ENCODE peak calls at places on chromosomes 2 and 18, in seven cellular contexts. M, G, F, Z, Y, I and C are unnamed samples. For H3K9me3, the result is how much of the 10 kb centered on the place peaks cover.

GRCh38 chr18:43661570-43661969 is 384.3 kb upstream of the SYT4 start:
- DNase-seq in I (no peak), Y (no peak), G (no peak), M (no peak), F (no peak), Z (peak), C (no peak)

GRCh38 chr2:196516541-196516940 is 123.0 kb upstream of the CCDC150 start:
- DNase-seq in M (no peak), I (no peak), Y (no peak), F (no peak), G (no peak), Z (no peak), C (no peak)

GRCh38 chr2:229417176-229417575 is 146.1 kb upstream of the PID1 start:
- DNase-seq in M (no peak), G (peak), Z (no peak), F (no peak), Y (no peak), I (no peak), C (peak)

GRCh38 chr2:169077674-169078240 is 8.4 kb downstream of the DHRS9 start:
- DNase-seq in M (no peak), Y (no peak), Z (no peak), I (peak), F (no peak), G (no peak), C (no peak)

GRCh38 chr2:132670961-132671781 is 1.2 kb upstream of the LYPD1 start:
- DNase-seq in I (no peak), Z (peak), Y (no peak), G (no peak), M (no peak), F (no peak), C (no peak)

GRCh38 chr2:219460424-219460926 is 25.8 kb downstream of the SPEG start:
- DNase-seq in Z (peak), F (no peak), G (peak), I (peak), M (peak), Y (no peak), C (peak)

GRCh38 chr18:37481058-37481457 is 84.5 kb downstream of the CELF4 start:
- DNase-seq in Y (no peak), F (no peak), I (no peak), Z (no peak), M (no peak), G (no peak), C (no peak)

GRCh38 chr18:74284501-74285004 is 7.2 kb downstream of the CYB5A start:
- DNase-seq in F (no peak), M (no peak), Z (no peak), I (no peak), G (no peak), Y (no peak), C (no peak)

DNA sequence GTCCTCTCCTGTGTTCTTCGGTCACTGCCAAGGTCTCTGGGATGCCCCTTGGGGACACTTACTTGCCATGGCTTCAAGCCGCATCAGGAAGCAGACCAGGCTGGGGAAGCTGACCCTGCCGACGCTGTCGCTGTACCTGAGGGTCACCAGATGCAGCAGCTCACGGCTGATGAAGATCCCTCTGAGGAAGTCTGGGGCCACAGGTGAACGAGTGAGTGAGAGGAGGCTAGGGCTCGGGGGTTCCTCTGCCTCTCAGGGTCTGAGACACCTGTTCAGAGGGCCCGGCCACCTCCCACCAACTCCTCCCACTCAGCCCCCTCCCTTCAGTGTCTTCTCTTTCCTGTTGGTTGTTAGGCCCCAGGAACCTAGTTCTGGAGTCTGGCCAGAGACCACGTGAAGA is 74.9 kb downstream of the CAPN13 start:
- DNase-seq in Y (peak), F (no peak), M (no peak), G (no peak), Z (no peak), I (no peak), C (no peak)
- TF ChIP-seq POLR2A in Y (no peak), F (no peak), M (no peak), G (no peak), Z (no peak), I (no peak), C (no peak)

DNA sequence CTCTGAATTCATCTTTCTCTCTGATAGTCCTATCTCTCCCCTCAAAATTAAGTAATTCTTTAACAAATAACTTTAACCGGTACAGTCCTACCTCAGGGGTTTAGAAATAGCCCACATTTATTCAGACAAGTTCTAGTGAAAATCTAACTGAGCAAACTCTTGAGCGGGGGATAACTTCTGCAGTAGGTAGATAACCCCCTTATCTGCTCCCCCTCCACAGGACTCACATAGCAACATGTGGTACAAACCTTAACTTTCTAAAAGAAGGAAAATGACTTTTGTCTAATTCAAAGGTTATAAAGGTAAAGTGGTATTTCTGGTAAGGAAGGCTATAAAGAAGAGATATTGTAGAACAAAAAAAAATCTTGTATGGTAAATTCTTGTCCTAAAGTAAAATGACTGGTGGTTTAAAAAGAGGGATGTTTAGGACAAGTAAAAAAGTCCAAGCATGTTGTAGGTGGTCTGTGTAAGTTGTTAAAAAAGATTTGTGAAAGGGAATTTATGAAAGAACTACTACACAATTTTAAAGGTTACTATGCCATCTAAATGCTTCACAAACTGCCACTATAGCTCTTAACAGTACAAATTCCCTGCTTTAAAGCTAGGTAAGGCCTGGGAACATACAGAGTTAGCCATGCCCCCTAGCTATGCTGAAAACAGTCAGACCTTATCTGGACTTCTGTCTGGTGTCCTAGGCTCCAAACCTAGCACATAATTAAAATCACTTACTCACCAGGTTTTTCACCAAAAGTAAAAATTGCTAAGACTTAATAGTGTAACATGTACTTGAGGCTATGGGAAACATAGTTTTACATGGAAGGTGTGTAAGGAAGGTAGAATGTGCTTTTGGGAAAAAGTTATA is 8.1 kb upstream of the RPIA start:
- DNase-seq in I (no peak), F (no peak), Y (no peak), Z (no peak), M (no peak), G (no peak), C (no peak)
- H3K9me3 ChIP-seq in I (under half), F (under half), Y (under half), Z (under half), M (under half), G (under half), C (under half)

DNA sequence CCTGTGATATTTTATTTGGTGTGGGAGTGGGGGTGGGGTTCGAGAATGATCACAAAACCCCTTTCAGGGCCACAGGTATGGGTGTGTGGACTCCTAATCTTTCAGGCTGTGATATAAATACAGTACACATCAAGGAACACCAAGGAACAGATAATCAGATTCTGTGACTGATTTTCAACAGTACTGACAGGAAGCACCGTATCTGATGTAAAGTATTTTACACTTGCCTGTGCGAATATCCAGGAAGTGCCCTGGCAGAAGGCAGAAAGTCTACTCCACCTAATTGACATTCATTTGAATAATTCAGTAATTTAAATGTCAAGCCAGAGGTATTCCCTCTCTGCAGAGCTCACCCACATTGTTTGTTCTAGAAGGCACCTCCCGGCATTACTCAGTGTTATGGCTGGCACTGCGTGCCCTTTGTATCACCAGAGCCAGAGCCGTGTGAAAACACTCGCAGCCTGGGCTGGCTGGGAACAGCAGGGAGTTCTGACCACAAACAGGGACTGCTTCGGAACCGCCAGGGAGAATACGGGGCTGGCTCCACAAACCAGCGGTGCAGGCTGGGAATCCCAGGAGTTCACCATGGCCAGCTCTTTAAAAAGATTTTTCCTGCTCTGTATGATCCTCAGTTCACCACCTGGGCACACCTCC is 91.8 kb downstream of the ACVR1 start:
- DNase-seq in Z (peak), M (peak), F (peak), Y (no peak), G (no peak), I (peak), C (no peak)
- TF ChIP-seq POLR2A in Z (no peak), M (peak), F (no peak), Y (no peak), G (no peak), I (no peak), C (no peak)

DNA sequence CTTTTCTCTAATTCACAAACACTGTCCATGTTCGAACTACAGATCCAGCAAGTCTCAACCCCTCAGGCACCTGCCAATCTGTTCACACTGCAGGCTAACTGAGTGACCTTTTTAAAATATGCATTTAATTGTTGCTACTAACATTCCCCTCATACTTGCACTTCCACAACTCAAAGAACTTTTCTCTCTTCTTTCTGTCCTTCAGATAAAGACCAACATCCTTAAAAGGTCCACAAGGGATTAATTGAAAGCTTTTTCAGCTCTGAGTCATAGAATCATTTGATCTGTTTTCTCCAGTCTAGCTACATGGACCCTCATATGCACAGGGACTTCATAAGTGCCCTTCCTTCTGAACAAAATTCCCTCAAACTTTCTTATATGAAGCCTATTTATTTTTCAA is 1321.2 kb downstream of the DPP10 start:
- DNase-seq in G (no peak), F (no peak), Z (no peak), Y (no peak), I (no peak), M (no peak), C (no peak)
- H3K9me3 ChIP-seq in G (under half), F (under half), Z (under half), Y (under half), I (under half), M (under half), C (under half)

GRCh38 chr2:160489096-160489495 is 4.5 kb downstream of the RBMS1 start:
- DNase-seq in Z (peak), G (no peak), I (no peak), Y (no peak), F (no peak), M (no peak), C (no peak)
- TF ChIP-seq POLR2A in Z (no peak), G (no peak), I (no peak), Y (no peak), F (no peak), M (no peak), C (no peak)

DNA sequence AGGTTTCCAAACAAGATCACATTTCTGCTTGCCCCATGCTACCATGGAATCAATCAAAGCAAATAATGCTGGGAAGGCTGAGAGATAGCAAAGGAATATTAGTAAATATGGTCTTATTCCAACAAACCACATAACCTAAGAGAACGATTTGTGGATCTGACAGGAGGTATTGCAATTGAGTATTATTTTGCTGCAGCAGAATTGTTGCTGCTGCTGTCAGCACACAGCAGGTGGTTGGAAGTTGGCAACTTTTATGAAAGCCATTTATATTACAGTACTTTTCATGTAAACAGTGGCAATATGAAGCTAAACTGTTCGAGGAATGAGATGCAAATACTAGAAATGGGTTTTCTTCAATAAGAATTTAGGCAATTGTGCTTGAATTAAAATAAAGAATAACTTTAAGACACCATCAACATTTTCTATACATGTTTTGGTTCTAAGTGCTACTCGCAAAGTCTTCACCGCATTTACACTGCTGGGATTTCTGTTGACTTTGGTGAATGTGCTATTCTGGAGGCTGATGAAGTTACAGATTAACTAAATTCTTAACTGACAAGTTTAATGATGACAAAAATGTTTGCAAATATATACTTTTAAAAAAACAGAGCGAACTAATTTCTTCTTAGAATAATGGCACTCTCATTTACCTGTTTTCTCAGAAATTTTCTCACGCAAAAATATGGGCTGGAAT is 1285.7 kb downstream of the CNTNAP5 start:
- DNase-seq in G (no peak), F (no peak), I (no peak), Y (no peak), M (no peak), Z (no peak), C (no peak)
- H3K9me3 ChIP-seq in G (under half), F (under half), I (under half), Y (under half), M (under half), Z (under half), C (under half)

GRCh38 chr2:16411788-16412187 is 253.8 kb downstream of the CYRIA start:
- DNase-seq in F (no peak), Y (no peak), I (no peak), M (no peak), Z (no peak), G (no peak), C (no peak)
- TF ChIP-seq POLR2A in F (no peak), Y (no peak), I (no peak), M (no peak), Z (no peak), G (no peak), C (no peak)

DNA sequence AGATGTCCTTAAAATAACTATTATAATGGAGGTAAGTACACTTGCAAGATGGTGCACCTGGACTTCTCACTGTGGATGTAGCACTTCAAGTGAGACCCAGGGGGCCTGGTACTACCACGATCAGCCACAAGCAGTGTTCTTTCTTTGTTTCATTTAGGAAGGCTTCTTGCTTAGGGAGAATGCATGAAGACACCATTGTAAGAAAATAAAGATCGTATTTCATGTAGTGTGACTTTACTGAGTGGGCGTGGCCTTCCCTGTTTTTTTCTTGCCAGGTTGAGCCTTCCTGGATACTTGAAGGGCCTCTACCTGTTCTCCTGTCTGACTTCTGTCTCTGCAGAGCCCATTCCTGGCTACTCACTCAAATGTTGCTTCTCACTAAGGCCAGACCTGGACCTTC is 615.6 kb upstream of the SOX11 start:
- DNase-seq in M (no peak), Z (no peak), G (no peak), F (no peak), I (no peak), Y (no peak), C (no peak)
- H3K9me3 ChIP-seq in M (under half), Z (under half), G (under half), F (under half), I (under half), Y (under half), C (under half)

GRCh38 chr2:66433945-66434678 is 813 bp upstream of the MEIS1 start:
- DNase-seq in F (peak), Y (peak), I (peak), G (peak), M (peak), Z (peak), C (peak)

GRCh38 chr2:66435549-66435875 is 587 bp downstream of the MEIS1 start:
- DNase-seq in G (no peak), I (peak), F (no peak), M (no peak), Z (no peak), Y (no peak), C (no peak)

GRCh38 chr2:66433695-66433944 is 1.3 kb upstream of the MEIS1 start:
- DNase-seq in M (no peak), I (no peak), Y (no peak), G (no peak), F (no peak), Z (no peak), C (no peak)

GRCh38 chr2:66435963-66436362 is 1.0 kb downstream of the MEIS1 start:
- DNase-seq in I (no peak), M (no peak), F (no peak), G (no peak), Z (no peak), Y (no peak), C (no peak)

DNA sequence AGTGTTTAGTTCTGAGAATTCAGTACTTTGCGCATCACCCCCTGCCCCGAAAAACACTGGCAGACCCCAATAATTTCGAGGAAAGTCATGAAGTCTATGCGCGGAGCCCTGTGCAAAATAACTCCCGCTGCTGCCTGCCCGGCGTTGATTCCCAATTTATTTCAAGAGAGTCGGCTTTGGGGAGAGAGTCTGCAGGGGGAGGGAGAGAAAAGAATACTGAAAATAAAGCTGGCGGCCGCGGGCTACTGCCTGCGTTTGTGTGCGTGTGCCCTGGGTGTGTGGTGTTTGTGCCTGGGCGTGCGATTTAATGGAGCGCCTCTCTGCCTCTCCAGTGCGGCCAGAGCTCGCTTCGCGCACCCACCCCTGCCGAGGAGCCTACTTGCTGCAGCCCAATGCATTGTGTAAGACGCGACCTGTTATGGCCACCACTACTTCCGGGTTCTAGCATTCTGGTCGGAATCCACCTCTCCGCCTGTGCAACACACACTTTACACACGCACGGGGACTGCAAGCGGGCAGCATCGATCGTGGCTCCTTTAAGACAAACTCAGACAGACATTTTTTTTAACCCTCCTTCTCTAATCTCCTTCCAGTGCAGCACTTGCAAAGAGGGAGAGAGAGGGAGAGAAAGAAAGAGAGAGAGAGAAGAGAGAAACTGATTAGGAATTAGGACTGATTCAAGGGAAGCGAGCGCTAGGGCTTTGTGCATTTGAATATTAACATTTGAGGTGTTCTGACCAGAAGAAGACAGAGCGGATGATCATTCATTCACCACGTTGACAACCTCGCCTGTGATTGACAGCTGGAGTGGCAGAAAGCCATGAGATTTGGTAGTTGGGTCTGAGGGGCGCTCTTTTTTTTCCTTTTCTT is at the start of gene MEIS1:
- DNase-seq in G (peak), Y (peak), F (peak), I (peak), Z (peak), M (peak), C (peak)
- TF ChIP-seq POLR2A in G (peak), Y (no peak), F (peak), I (peak), Z (peak), M (peak), C (peak)